ENCODE peak calls at places on chromosomes 12 and 14, in eight cellular contexts. P is effector memory CD8-positive, alpha-beta T cell; S is iris pigment epithelial cell; Q is activated naive CD8-positive, alpha-beta T cell treated with anti-CD3 and anti-CD28 coated beads for 36 hours; J is GM20000; L is SK-N-DZ; N is dorsolateral prefrontal cortex; G is left kidney. B is an unnamed sample.

GRCh38 chr14:84493779-84494178 is 1036.2 kb upstream of the FLRT2 start:
- DNase-seq in P (no peak), S (peak), Q (no peak), J (no peak), L (no peak), N (no peak), G (peak), B (peak)

GRCh38 chr12:11555743-11556625 is 93.5 kb upstream of the ETV6 start:
- DNase-seq in P (no peak), S (no peak), Q (no peak), J (no peak), L (peak), N (no peak), G (peak), B (no peak)

GRCh38 chr14:73477618-73478266 is 13.0 kb upstream of the RIOX1 start:
- DNase-seq in P (no peak), S (peak), Q (no peak), J (peak), L (no peak), N (no peak), G (no peak), B (peak)

GRCh38 chr14:23005451-23005850 is 4.5 kb downstream of the C14orf93 start:
- DNase-seq in P (no peak), S (no peak), Q (no peak), J (no peak), L (no peak), N (no peak), G (no peak), B (no peak)

GRCh38 chr12:113802000-113802749 is 163.9 kb downstream of the RBM19 start:
- DNase-seq in P (no peak), S (no peak), Q (no peak), J (no peak), L (no peak), N (no peak), G (no peak), B (no peak)

GRCh38 chr12:42886160-42886559 is 296.6 kb upstream of the PRICKLE1 start:
- DNase-seq in P (no peak), S (no peak), Q (no peak), J (no peak), L (no peak), N (no peak), G (no peak), B (no peak)

GRCh38 chr12:34605955-34606748 is 583.9 kb downstream of the ALG10 start:
- DNase-seq in P (no peak), S (no peak), Q (no peak), J (no peak), L (no peak), N (no peak), G (no peak), B (no peak)

GRCh38 chr12:14164266-14164665 is 182.9 kb upstream of the GRIN2B start:
- DNase-seq in P (no peak), S (no peak), Q (no peak), J (no peak), L (no peak), N (no peak), G (no peak), B (no peak)

GRCh38 chr14:77849711-77850110 is 49.8 kb downstream of the ADCK1 start:
- DNase-seq in P (no peak), S (peak), Q (no peak), J (no peak), L (no peak), N (no peak), G (no peak), B (no peak)

GRCh38 chr14:67440513-67440912 is 28.5 kb upstream of the PLEK2 start:
- DNase-seq in P (no peak), S (no peak), Q (no peak), J (no peak), L (no peak), N (no peak), G (no peak), B (no peak)

GRCh38 chr12:27488479-27488878 is 35.5 kb upstream of the PPFIBP1 start:
- DNase-seq in P (no peak), S (no peak), Q (no peak), J (no peak), L (no peak), N (no peak), G (no peak), B (peak)

GRCh38 chr14:100045687-100046344 is 19.4 kb upstream of the EVL start:
- DNase-seq in P (no peak), S (peak), Q (no peak), J (no peak), L (no peak), N (no peak), G (no peak), B (no peak)

GRCh38 chr12:101599771-101600486 is 5.2 kb downstream of the MYBPC1 start:
- DNase-seq in P (no peak), S (peak), Q (no peak), J (no peak), L (no peak), N (no peak), G (no peak), B (no peak)

GRCh38 chr14:31770271-31770670 is 209.1 kb downstream of the NUBPL start:
- DNase-seq in P (no peak), S (peak), Q (no peak), J (no peak), L (no peak), N (no peak), G (no peak), B (peak)

B was measured in fibroblast of pulmonary artery.